ENCODE peak calls at places on chromosomes 13 and 19, in five cellular contexts. G, A, K, Z and Q are unnamed samples.
A peak's percentile ranks its signal among the peaks of the same experiment; 100 is the strongest.

GRCh38 chr19:46660008-46660517 is 919 bp downstream of the DACT3 start:
- DNase-seq in Z (no peak), K (no peak), A (no peak), G (no peak), Q (no peak)

GRCh38 chr13:44523176-44524017 is 52.7 kb downstream of the TSC22D1 start:
- DNase-seq in A (peak; percentile 24), K (no peak), Z (peak; percentile 26), G (peak; percentile 3), Q (peak; percentile 79)

GRCh38 chr19:11034449-11035213 is 54.6 kb upstream of the LDLR start:
- DNase-seq in Z (no peak), A (no peak), K (no peak), G (no peak), Q (no peak)

GRCh38 chr19:39969681-39970423 is 1.1 kb upstream of the PSMC4 start:
- DNase-seq in A (no peak), Z (no peak), G (no peak), K (no peak), Q (no peak)

GRCh38 chr19:38801359-38802095 is 11.2 kb downstream of the LGALS4 start:
- DNase-seq in G (no peak), A (no peak), Z (no peak), K (no peak), Q (no peak)

GRCh38 chr19:12365094-12365371 is 450 bp downstream of the ZNF442 start:
- DNase-seq in K (no peak), A (no peak), Z (no peak), G (peak; percentile 18), Q (peak; percentile 18)

GRCh38 chr19:48489608-48490216 is 20.5 kb downstream of the CYTH2 start:
- DNase-seq in K (peak; percentile 76), A (no peak), G (peak; percentile 30), Z (no peak), Q (peak; percentile 40)

GRCh38 chr19:45542234-45542668 is 35.0 kb downstream of the VASP start:
- DNase-seq in G (no peak), K (no peak), Z (no peak), A (no peak), Q (no peak)

GRCh38 chr13:90717451-90717936 is 630.0 kb upstream of the MIR17HG start:
- DNase-seq in Z (peak; percentile 77), G (peak; percentile 28), K (no peak), A (peak; percentile 35), Q (peak; percentile 86)

GRCh38 chr19:3563689-3564269 is 6.4 kb upstream of the MFSD12 start:
- DNase-seq in G (no peak), A (no peak), K (no peak), Z (no peak), Q (no peak)

GRCh38 chr13:45367995-45368394 is 27.0 kb upstream of the TPT1 start:
- DNase-seq in G (no peak), Z (no peak), K (no peak), A (no peak), Q (no peak)

GRCh38 chr13:35700661-35701060 is 224.2 kb upstream of the MAB21L1 start:
- DNase-seq in A (peak; percentile 58), Z (peak; percentile 87), G (no peak), K (no peak), Q (peak; percentile 57)

GRCh38 chr13:28043224-28043623 is 54.7 kb upstream of the URAD start:
- DNase-seq in K (no peak), G (no peak), A (no peak), Z (no peak), Q (no peak)

GRCh38 chr19:6181119-6181518 is 45.7 kb downstream of the ACSBG2 start:
- DNase-seq in G (no peak), K (no peak), A (no peak), Z (no peak), Q (no peak)

GRCh38 chr19:19034204-19034624 is 811 bp downstream of the ARMC6 start:
- DNase-seq in K (peak; percentile 33), G (peak; percentile 67), Z (peak; percentile 12), A (no peak), Q (peak; percentile 58)

GRCh38 chr13:30648522-30649012 is 30.8 kb downstream of the USPL1 start:
- DNase-seq in A (no peak), Z (no peak), G (no peak), K (no peak), Q (no peak)

GRCh38 chr19:6677924-6678689 is 8.1 kb upstream of the TNFSF14 start:
- DNase-seq in K (no peak), Z (no peak), A (no peak), G (no peak), Q (no peak)

GRCh38 chr13:66506979-66507378 is 723.2 kb downstream of the PCDH9 start:
- DNase-seq in K (no peak), G (no peak), A (no peak), Z (no peak), Q (peak; percentile 29)

GRCh38 chr13:94640676-94641075 is 39.0 kb downstream of the GPR180 start:
- DNase-seq in G (no peak), Z (no peak), A (no peak), K (no peak), Q (peak; percentile 29)
- TF ChIP-seq CTCF in G (no peak), Z (no peak), A (no peak), K (no peak), Q (no peak)

DNA sequence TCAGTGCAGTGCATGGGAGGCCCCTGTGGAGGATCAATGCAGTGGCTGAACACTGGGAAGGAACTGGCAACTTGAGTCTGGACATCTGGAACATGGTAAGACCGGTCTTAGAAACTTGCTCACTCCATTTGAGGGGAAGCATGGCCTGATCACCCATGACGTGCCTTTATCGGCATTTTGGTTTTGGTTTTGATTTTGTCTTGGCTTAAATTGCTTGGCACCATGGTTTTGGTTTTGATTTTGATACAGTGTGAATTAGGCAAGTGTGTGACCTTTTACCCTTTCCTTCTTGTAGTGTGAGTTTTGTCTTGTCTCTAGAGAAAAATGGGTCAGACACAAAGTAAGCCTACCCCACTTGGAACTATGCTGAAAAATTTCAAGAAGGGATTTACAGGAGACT is 77.3 kb downstream of the ZNF486 start:
- DNase-seq in K (no peak), G (no peak), Z (no peak), A (no peak), Q (no peak)
- H3K4me3 ChIP-seq in K (no peak overlapping the region), G (no peak overlapping the region), Z (no peak overlapping the region), A (no peak overlapping the region), Q (no peak overlapping the region)

GRCh38 chr13:111460548-111461444 is 140.4 kb downstream of the TEX29 start:
- DNase-seq in G (peak; percentile 35), K (peak; percentile 26), Z (no peak), A (peak; percentile 8), Q (peak; percentile 15)
- TF ChIP-seq CTCF in G (peak; percentile 55), K (peak; percentile 38), Z (peak; percentile 51), A (peak; percentile 57), Q (peak; percentile 33)

GRCh38 chr19:53897459-53897858 is 11.6 kb upstream of the CACNG7 start:
- DNase-seq in Z (no peak), K (no peak), G (no peak), A (no peak), Q (no peak)
- H3K4me3 ChIP-seq in Z (no peak overlapping the region), K (no peak overlapping the region), G (no peak overlapping the region), A (no peak overlapping the region), Q (no peak overlapping the region)

GRCh38 chr13:97432917-97433726 is 847 bp upstream of the RAP2A start:
- DNase-seq in A (peak; percentile 100), K (peak; percentile 98), Z (peak; percentile 100), G (peak; percentile 100), Q (peak; percentile 100)
- TF ChIP-seq CTCF in A (no peak), K (no peak), Z (no peak), G (no peak), Q (no peak)

DNA sequence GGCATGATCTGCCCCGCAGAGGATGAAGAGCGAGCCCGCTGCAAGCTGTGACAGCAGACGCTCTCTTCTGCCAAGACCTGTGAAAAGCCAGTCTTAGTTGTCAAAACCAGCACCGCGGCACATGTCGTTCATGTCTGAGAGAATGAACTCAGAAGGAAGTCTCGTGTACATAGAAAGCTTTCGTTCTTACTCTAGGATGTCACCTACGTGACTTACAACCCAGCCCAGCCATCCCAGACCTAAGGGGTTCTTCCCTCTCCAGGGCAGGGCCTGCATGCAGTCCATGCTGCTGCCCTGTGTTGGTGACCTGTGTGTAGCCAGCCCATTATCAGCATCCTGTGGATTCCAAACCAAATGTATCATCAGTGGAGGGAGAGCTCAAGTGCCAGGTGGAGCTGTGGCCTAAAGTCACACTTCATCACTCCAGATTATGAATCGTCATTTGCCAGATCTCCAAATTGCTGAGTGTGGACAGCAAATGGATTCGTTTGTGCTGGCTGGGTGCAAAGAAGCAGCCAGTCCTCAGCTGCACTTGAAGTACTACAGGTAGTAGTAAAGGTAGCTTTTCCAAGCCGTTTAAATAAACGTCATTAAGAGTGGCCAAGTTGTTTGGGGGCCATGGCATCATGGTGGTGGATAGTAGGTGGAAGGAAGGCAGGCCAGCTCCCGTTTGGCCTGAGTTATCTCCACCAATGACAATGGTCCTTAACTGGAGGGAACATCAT is 73.9 kb upstream of the GPR183 start:
- DNase-seq in A (no peak), Z (no peak), K (no peak), G (no peak), Q (no peak)
- H3K4me3 ChIP-seq in A (no peak overlapping the region), Z (no peak overlapping the region), K (no peak overlapping the region), G (no peak overlapping the region), Q (no peak overlapping the region)

GRCh38 chr13:85737952-85738351 is 61.3 kb downstream of the SLITRK6 start:
- DNase-seq in A (no peak), K (no peak), G (no peak), Z (no peak), Q (no peak)
- TF ChIP-seq CTCF in A (no peak), K (no peak), G (no peak), Z (no peak), Q (no peak)

DNA sequence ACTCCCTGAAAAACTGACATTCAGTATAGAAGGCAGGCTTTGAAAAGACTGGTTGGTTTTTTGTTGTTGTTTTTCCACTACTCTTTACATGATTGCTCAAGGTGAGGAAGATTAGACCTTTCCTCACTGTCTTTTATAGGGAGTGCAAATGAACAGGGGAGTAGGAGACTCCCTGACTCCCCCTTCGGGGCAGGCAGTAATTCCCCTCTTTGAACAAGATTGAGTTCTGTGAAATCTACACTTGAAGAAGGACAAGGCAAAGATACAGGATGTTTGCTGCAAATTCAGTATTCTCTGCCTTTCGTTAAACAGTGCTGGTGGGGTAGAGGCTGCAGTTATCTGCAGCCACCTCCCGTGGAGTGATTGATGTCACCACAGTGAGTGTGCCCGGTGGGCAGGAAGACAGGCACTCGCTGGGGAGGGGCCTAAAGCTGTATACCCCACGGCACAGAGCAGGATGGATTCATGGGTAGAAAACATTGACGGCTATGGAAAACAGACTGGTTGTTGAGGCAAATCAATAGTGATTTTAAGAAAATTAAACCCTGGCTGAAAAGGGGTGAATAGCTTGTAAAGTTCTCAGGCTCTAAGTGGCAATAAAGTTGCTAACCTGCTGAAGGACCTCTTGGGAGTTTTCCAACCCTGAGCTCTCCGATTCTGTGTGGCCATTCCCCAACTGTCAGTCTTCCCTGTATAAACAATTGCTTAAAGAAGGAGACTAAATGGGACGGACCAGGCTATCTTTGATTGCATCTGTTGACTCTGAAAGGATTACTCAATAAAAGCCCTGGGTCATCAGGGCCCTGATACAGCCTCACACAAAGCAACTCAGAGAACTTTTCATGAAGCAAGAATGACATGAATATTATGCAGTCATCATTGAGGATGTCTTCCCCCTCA is 308.3 kb downstream of the TBC1D4 start:
- DNase-seq in Z (no peak), G (no peak), K (no peak), A (no peak), Q (no peak)
- H3K4me3 ChIP-seq in Z (no peak overlapping the region), G (no peak overlapping the region), K (no peak overlapping the region), A (no peak overlapping the region), Q (no peak overlapping the region)